ENCODE peak calls at places on chromosomes 1 and 21, in four cellular contexts. One of them, this sample, is unnamed.
A peak's percentile ranks its signal among the peaks of the same experiment; 100 is the strongest.

GRCh38 chr1:58628987-58629598 is 52.0 kb upstream of the TACSTD2 start:
- DNase-seq in substantia nigra: no peak
- DNase-seq in OCI-LY7: no peak
- DNase-seq in IMR-90: peak; percentile 59
- DNase-seq in this sample: peak; percentile 81

GRCh38 chr1:199422206-199422605 is 605.3 kb upstream of the NR5A2 start:
- DNase-seq in substantia nigra: no peak
- DNase-seq in OCI-LY7: no peak
- DNase-seq in IMR-90: peak; percentile 55
- DNase-seq in this sample: peak; percentile 56

GRCh38 chr1:236064674-236065508 is at the start of gene NID1:
- DNase-seq in substantia nigra: peak; percentile 28
- DNase-seq in OCI-LY7: no peak
- DNase-seq in IMR-90: peak; percentile 79
- DNase-seq in this sample: peak; percentile 71

GRCh38 chr1:47191940-47192457 is 2.2 kb upstream of the PDZK1IP1 start:
- DNase-seq in substantia nigra: no peak
- DNase-seq in OCI-LY7: no peak
- DNase-seq in IMR-90: no peak
- DNase-seq in this sample: no peak

GRCh38 chr1:198656500-198656932 is 17.7 kb downstream of the PTPRC start:
- DNase-seq in substantia nigra: no peak
- DNase-seq in OCI-LY7: peak; percentile 80
- DNase-seq in IMR-90: no peak
- DNase-seq in this sample: no peak

GRCh38 chr1:228379165-228379460 is 27.5 kb downstream of the TRIM11 start:
- DNase-seq in substantia nigra: no peak
- DNase-seq in OCI-LY7: no peak
- DNase-seq in IMR-90: no peak
- DNase-seq in this sample: peak; percentile 2

GRCh38 chr21:30164796-30165195 is 1.8 kb downstream of the CLDN17 start:
- DNase-seq in substantia nigra: no peak
- DNase-seq in OCI-LY7: no peak
- DNase-seq in IMR-90: no peak
- DNase-seq in this sample: no peak

GRCh38 chr1:3905953-3906671 is 6.0 kb upstream of the C1orf174 start:
- DNase-seq in substantia nigra: no peak
- DNase-seq in OCI-LY7: peak; percentile 78
- DNase-seq in IMR-90: no peak
- DNase-seq in this sample: no peak

GRCh38 chr21:35924714-35925301 is 135.5 kb downstream of the SETD4 start:
- DNase-seq in substantia nigra: no peak
- DNase-seq in OCI-LY7: no peak
- DNase-seq in IMR-90: peak; percentile 96
- DNase-seq in this sample: peak; percentile 95

GRCh38 chr1:93661829-93662474 is 19.7 kb downstream of the BCAR3 start:
- DNase-seq in substantia nigra: no peak
- DNase-seq in OCI-LY7: no peak
- DNase-seq in IMR-90: peak; percentile 89
- DNase-seq in this sample: peak; percentile 85

GRCh38 chr1:38207275-38207674 is 160.7 kb upstream of the POU3F1 start:
- DNase-seq in substantia nigra: no peak
- DNase-seq in OCI-LY7: no peak
- DNase-seq in IMR-90: no peak
- DNase-seq in this sample: no peak

GRCh38 chr1:19405761-19406481 is 79.4 kb downstream of the CAPZB start:
- DNase-seq in substantia nigra: no peak
- DNase-seq in OCI-LY7: no peak
- DNase-seq in IMR-90: peak; percentile 27
- DNase-seq in this sample: peak; percentile 74

GRCh38 chr1:54356680-54357147 is 49.5 kb downstream of the SSBP3 start:
- DNase-seq in substantia nigra: no peak
- DNase-seq in OCI-LY7: peak; percentile 23
- DNase-seq in IMR-90: no peak
- DNase-seq in this sample: no peak

GRCh38 chr1:6475381-6476133 is 9.6 kb upstream of the TNFRSF25 start:
- DNase-seq in substantia nigra: no peak
- DNase-seq in OCI-LY7: peak; percentile 67
- DNase-seq in IMR-90: no peak
- DNase-seq in this sample: no peak

GRCh38 chr1:201954263-201955008 is 867 bp upstream of the TIMM17A start:
- DNase-seq in substantia nigra: no peak
- DNase-seq in OCI-LY7: no peak
- DNase-seq in IMR-90: no peak
- DNase-seq in this sample: no peak

GRCh38 chr1:210754931-210755670 is 378.8 kb downstream of the KCNH1 start:
- DNase-seq in substantia nigra: no peak
- DNase-seq in OCI-LY7: no peak
- DNase-seq in IMR-90: no peak
- DNase-seq in this sample: peak; percentile 20

GRCh38 chr1:246444611-246445010 is 62.5 kb downstream of the SMYD3 start:
- DNase-seq in substantia nigra: no peak
- DNase-seq in OCI-LY7: no peak
- DNase-seq in IMR-90: no peak
- DNase-seq in this sample: no peak

GRCh38 chr1:177174921-177175634 is 4.3 kb downstream of the BRINP2 start:
- DNase-seq in substantia nigra: peak; percentile 15
- DNase-seq in OCI-LY7: no peak
- DNase-seq in IMR-90: no peak
- DNase-seq in this sample: no peak

GRCh38 chr1:54152696-54153095 is at the start of gene CDCP2:
- DNase-seq in substantia nigra: no peak
- DNase-seq in OCI-LY7: no peak
- DNase-seq in IMR-90: no peak
- DNase-seq in this sample: no peak

GRCh38 chr1:30764396-30764795 is 6.8 kb upstream of the LAPTM5 start:
- DNase-seq in substantia nigra: no peak
- DNase-seq in OCI-LY7: no peak
- DNase-seq in IMR-90: no peak
- DNase-seq in this sample: no peak

GRCh38 chr1:35929730-35930592 is 944 bp upstream of the AGO3 start:
- DNase-seq in substantia nigra: no peak
- DNase-seq in OCI-LY7: peak; percentile 59
- DNase-seq in IMR-90: peak; percentile 42
- DNase-seq in this sample: peak; percentile 55

GRCh38 chr1:184890539-184890973 is 83.8 kb downstream of the NIBAN1 start:
- DNase-seq in substantia nigra: no peak
- DNase-seq in OCI-LY7: no peak
- DNase-seq in IMR-90: peak; percentile 28
- DNase-seq in this sample: peak; percentile 60

GRCh38 chr21:19523731-19524130 is 1120.1 kb upstream of the TMPRSS15 start:
- DNase-seq in substantia nigra: no peak
- DNase-seq in OCI-LY7: no peak
- DNase-seq in IMR-90: no peak
- DNase-seq in this sample: no peak

GRCh38 chr1:201775380-201775779 is 53.6 kb upstream of the IPO9 start:
- DNase-seq in substantia nigra: no peak
- DNase-seq in OCI-LY7: no peak
- DNase-seq in IMR-90: no peak
- DNase-seq in this sample: no peak

GRCh38 chr1:47643506-47644215 is 205.8 kb downstream of the FOXD2 start:
- DNase-seq in substantia nigra: no peak
- DNase-seq in OCI-LY7: no peak
- DNase-seq in IMR-90: no peak
- DNase-seq in this sample: no peak

GRCh38 chr1:47705517-47706130 is 267.8 kb downstream of the FOXD2 start:
- DNase-seq in substantia nigra: no peak
- DNase-seq in OCI-LY7: no peak
- DNase-seq in IMR-90: no peak
- DNase-seq in this sample: no peak

GRCh38 chr1:92030701-92031107 is 919 bp downstream of the EPHX4 start:
- DNase-seq in substantia nigra: no peak
- DNase-seq in OCI-LY7: no peak
- DNase-seq in IMR-90: peak; percentile 72
- DNase-seq in this sample: peak; percentile 59

DNA sequence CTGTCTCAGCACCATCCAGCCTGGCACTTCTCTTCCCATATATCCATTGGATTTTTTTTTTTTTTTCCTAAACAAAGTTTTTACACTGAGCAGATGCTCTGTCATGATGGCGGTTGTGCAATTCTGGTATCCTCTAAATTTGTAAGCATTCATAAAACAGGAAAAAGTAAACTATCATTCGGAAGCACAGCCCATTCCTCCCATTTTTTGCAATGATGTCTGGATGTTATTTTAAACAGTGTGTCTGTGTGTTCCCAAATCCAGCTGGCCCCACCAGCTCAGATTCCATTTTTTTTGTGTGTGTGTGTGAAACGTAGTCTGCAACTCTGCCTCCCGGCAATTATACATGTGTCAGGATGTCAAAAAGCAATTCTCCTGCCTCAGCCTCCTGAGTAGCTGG is 33.5 kb downstream of the PDPN start:
- DNase-seq in substantia nigra: no peak
- DNase-seq in OCI-LY7: no peak
- DNase-seq in IMR-90: no peak
- DNase-seq in this sample: no peak
- H3K27ac ChIP-seq in substantia nigra: no peak overlapping the region
- H3K27ac ChIP-seq in OCI-LY7: no peak overlapping the region
- H3K27ac ChIP-seq in IMR-90: peak overlapping the region; percentile 100
- H3K27ac ChIP-seq in this sample: no peak overlapping the region

DNA sequence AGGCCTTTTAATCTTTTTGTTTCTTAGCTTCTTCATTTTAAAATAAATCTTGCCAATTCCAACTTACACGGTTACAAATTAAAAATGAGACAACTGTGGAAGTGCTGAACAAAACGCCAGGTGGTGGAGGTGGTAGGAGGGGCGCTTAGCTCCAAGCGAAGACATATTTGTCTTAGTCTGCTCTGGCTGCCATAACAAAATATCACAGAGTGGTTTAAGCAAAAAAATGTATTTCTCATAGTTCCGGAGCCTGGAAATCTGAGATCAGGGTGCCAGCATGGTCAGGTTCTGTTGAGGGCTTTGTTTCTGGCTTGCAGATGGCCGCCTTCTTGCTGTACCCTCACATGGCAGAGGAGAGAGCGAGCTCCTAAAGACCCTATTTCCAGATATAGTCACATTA is 14.9 kb downstream of the IER5 start:
- DNase-seq in substantia nigra: no peak
- DNase-seq in OCI-LY7: no peak
- DNase-seq in IMR-90: no peak
- DNase-seq in this sample: no peak
- H3K27ac ChIP-seq in substantia nigra: no peak overlapping the region
- H3K27ac ChIP-seq in OCI-LY7: no peak overlapping the region
- H3K27ac ChIP-seq in IMR-90: no peak overlapping the region
- H3K27ac ChIP-seq in this sample: no peak overlapping the region

GRCh38 chr1:17941396-17941795 is 166.2 kb upstream of the IGSF21 start:
- DNase-seq in substantia nigra: no peak
- DNase-seq in OCI-LY7: no peak
- DNase-seq in IMR-90: no peak
- DNase-seq in this sample: no peak
- H3K27ac ChIP-seq in substantia nigra: no peak overlapping the region
- H3K27ac ChIP-seq in OCI-LY7: no peak overlapping the region
- H3K27ac ChIP-seq in IMR-90: no peak overlapping the region
- H3K27ac ChIP-seq in this sample: no peak overlapping the region

DNA sequence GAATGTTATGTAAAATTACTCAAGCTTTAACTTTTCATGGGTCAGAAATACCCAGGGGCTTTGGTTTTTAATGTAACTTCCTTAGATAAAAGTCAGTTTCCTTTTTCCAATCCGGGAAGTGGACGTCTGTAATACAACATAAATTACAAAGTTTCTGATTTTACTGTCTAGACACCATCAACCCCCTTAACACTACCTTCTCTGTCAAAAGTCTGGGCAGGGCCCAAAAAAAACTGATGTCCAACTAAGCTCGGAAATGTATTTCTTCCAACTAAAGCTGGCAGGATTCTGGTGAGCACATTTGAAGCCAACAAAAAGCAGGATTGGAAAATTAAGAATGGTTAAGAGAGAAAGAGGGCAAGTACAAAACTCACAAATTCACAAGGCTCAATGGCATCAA is 24.4 kb downstream of the DDAH1 start:
- DNase-seq in substantia nigra: no peak
- DNase-seq in OCI-LY7: no peak
- DNase-seq in IMR-90: no peak
- DNase-seq in this sample: no peak
- H3K27ac ChIP-seq in substantia nigra: no peak overlapping the region
- H3K27ac ChIP-seq in OCI-LY7: no peak overlapping the region
- H3K27ac ChIP-seq in IMR-90: no peak overlapping the region
- H3K27ac ChIP-seq in this sample: no peak overlapping the region

GRCh38 chr1:110634455-110635281 is 28.5 kb upstream of the KCNA2 start:
- DNase-seq in substantia nigra: peak; percentile 10
- DNase-seq in OCI-LY7: peak; percentile 82
- DNase-seq in IMR-90: peak; percentile 76
- DNase-seq in this sample: peak; percentile 24
- H3K27ac ChIP-seq in substantia nigra: no peak overlapping the region
- H3K27ac ChIP-seq in OCI-LY7: peak overlapping the region; percentile 94
- H3K27ac ChIP-seq in IMR-90: no peak overlapping the region
- H3K27ac ChIP-seq in this sample: no peak overlapping the region

This sample was measured in astrocyte.